ENCODE peak calls at places on chromosomes 6 and 20, in four cellular contexts. T is HL-60, V is HCT116, B is GM23338. U is an unnamed sample.

GRCh38 chr6:135268740-135269139 is 87.6 kb downstream of the MYB start:
- DNase-seq in B (no peak), V (no peak), T (no peak), U (no peak)

GRCh38 chr6:85462673-85463072 is 12.8 kb downstream of the NT5E start:
- DNase-seq in V (no peak), B (no peak), T (no peak), U (no peak)

GRCh38 chr6:148367418-148368024 is 24.9 kb downstream of the SASH1 start:
- DNase-seq in V (no peak), B (peak), T (no peak), U (peak)

GRCh38 chr6:27825025-27825823 is 87.0 kb downstream of the OR2B2 start:
- DNase-seq in B (no peak), T (no peak), V (no peak), U (no peak)

GRCh38 chr6:132664309-132665034 is 5.5 kb upstream of the TAAR1 start:
- DNase-seq in B (no peak), T (no peak), V (no peak), U (no peak)

GRCh38 chr6:128696651-128697391 is 176.4 kb upstream of the PTPRK start:
- DNase-seq in B (no peak), V (peak), T (no peak), U (peak)

GRCh38 chr6:165900970-165901369 is 237.9 kb upstream of the PDE10A start:
- DNase-seq in T (no peak), B (no peak), V (no peak), U (no peak)

GRCh38 chr20:37202267-37202943 is 23.1 kb upstream of the MROH8 start:
- DNase-seq in B (peak), T (peak), V (peak), U (peak)

GRCh38 chr6:11909696-11910132 is 102.4 kb upstream of the HIVEP1 start:
- DNase-seq in T (no peak), B (no peak), V (no peak), U (peak)

GRCh38 chr6:5525209-5525608 is 263.9 kb downstream of the FARS2 start:
- DNase-seq in B (no peak), T (no peak), V (no peak), U (peak)

GRCh38 chr6:108166664-108167448 is 1.0 kb downstream of the NR2E1 start:
- DNase-seq in T (no peak), V (no peak), B (peak), U (no peak)

GRCh38 chr6:32146287-32146686 is 5.5 kb downstream of the PRRT1 start:
- DNase-seq in V (no peak), T (no peak), B (no peak), U (peak)

GRCh38 chr6:154164397-154164796 is 125.4 kb downstream of the OPRM1 start:
- DNase-seq in B (no peak), T (no peak), V (no peak), U (peak)

GRCh38 chr6:31794294-31794865 is 1.2 kb downstream of the VARS1 start:
- DNase-seq in B (peak), V (no peak), T (peak), U (peak)

GRCh38 chr20:2521369-2522305 is 12.9 kb upstream of the ZNF343 start:
- DNase-seq in B (peak), T (peak), V (peak), U (peak)

GRCh38 chr6:22194188-22194921 is 102.5 kb downstream of the PRL start:
- DNase-seq in T (no peak), B (no peak), V (no peak), U (peak)

GRCh38 chr6:158003910-158004695 is 22.4 kb downstream of the SYNJ2 start:
- DNase-seq in V (no peak), B (no peak), T (no peak), U (peak)

GRCh38 chr20:36861875-36862801 is 13.8 kb upstream of the TLDC2 start:
- DNase-seq in T (no peak), V (peak), B (peak), U (peak)

GRCh38 chr6:42227173-42227850 is 9.7 kb upstream of the MRPS10 start:
- DNase-seq in T (no peak), B (no peak), V (no peak), U (no peak)

DNA sequence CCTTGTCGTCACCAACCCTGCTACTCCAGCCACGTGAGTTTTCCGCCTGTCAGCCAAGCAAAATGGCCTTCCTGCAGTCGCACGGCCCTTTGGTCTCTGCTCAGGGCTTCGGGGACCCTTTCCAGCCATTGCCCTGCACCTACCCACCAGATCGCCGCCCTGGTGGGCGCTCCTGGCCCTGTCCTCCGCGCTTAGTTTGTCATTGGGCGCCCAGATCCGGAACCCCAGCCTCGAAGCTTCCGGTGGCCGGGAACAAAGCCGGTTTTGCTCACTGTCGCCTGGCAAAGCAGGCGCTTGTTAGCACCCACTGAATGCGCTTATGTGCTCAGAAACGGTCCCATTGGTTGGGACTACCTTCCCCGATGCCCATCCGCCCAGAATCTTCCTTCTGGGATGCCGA is 536 bp downstream of the ZFP57 start:
- DNase-seq in B (peak), V (no peak), T (no peak), U (no peak)
- H3K4me3 ChIP-seq in B (no peak), V (no peak), T (no peak), U (no peak)

GRCh38 chr6:7176208-7176607 is 68.4 kb downstream of the RREB1 start:
- DNase-seq in B (peak), V (no peak), T (no peak), U (peak)
- TF ChIP-seq CTCF in B (no peak), V (no peak), T (no peak), U (no peak)

GRCh38 chr6:168848797-168849196 is 404.8 kb downstream of the THBS2 start:
- DNase-seq in T (no peak), B (no peak), V (no peak), U (no peak)

GRCh38 chr6:168852336-168852884 is 401.2 kb downstream of the THBS2 start:
- DNase-seq in T (no peak), V (no peak), B (no peak), U (no peak)

GRCh38 chr6:168849459-168849858 is 404.2 kb downstream of the THBS2 start:
- DNase-seq in V (no peak), T (no peak), B (no peak), U (no peak)

GRCh38 chr6:168851460-168852103 is 402.1 kb downstream of the THBS2 start:
- DNase-seq in T (no peak), V (no peak), B (no peak), U (peak)
- H3K4me3 ChIP-seq in T (no peak), V (no peak), B (no peak), U (peak)

DNA sequence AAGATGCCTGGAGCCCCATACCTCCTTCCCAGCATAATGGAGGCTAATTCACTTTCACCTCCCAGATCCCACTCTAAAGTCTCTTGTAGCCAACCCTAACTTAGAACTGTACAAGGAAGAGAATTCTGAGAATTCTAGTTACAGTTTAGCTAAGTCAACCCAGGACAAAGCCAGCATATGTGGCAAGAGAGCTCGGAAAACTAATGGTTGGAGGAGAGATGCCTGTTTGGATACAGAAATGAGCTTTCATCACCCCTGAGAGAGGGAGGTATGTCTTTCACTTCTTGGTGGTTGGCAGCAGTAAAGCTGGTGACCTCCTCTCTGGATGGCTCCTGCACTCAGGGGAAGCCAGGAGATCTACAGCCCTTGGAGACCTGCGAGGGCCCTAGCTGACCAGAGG is 252.6 kb upstream of the SUPT3H start:
- DNase-seq in T (no peak), V (no peak), B (no peak), U (peak)
- TF ChIP-seq CTCF in T (no peak), V (no peak), B (no peak), U (no peak)

GRCh38 chr20:41048475-41049242 is 20.0 kb downstream of the TOP1 start:
- DNase-seq in T (no peak), V (no peak), B (peak), U (no peak)
- H3K4me3 ChIP-seq in T (no peak), V (no peak), B (peak), U (peak)

DNA sequence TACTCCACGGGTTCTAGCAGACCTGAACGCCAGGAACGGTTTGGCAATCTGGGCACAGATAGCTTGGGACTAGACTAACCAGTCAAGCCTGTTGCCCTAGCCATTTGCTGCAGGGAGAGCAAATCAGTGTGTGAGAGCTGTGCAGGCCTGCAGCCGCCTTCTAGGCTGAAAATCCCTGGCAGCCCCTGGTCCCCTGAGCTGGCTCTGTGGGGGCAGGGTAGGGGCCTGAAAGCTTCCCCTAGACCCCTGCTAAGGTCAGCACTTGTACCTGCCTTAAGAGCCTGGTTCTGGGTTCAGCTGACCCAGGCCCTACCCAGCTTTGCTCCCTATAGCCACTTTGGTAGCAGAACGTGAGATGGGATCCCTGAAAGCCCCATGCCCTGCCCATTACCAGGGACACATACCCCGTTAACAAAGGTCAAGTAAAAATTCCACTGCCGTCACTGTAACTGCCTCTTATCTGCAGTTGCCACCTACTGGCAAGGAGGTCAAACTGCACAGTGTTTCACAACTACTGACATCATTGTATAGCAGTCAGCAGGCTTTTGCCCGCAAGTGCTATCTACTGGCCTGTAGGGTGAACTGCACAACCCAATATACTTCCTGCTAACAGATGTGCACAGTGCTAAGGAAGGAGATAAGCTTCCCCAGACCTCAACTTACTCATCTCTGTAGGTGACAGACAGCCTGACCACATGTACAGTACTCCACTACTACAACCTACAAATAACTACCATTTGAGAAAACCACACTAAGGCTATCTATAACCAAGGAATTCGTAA is 95.1 kb upstream of the OLIG3 start:
- DNase-seq in B (peak), T (peak), V (peak), U (peak)
- TF ChIP-seq CTCF in B (peak), T (peak), V (peak), U (peak)